ENCODE peak calls at places on chromosome 13, in six cellular contexts. I is naive thymus-derived CD4-positive, alpha-beta T cell; Z is activated naive CD4-positive, alpha-beta T cell; J is fibroblast of mammary gland; C is stimulated activated CD4-positive, alpha-beta T cell treated with anti-CD3 and anti-CD28 coated beads, Interleukin-1b, Interleukin-23, amount 100 ng/mL, for 1 hour; R is EL. S is an unnamed sample.

GRCh38 chr13:53191091-53191490 is 162.5 kb downstream of the OLFM4 start:
- DNase-seq in I (no peak), Z (no peak), J (peak), C (no peak), R (peak), S (no peak)

GRCh38 chr13:55439450-55439849 is 1701.3 kb upstream of the PRR20A start:
- DNase-seq in I (no peak), Z (no peak), J (no peak), C (no peak), R (no peak), S (no peak)

GRCh38 chr13:99971576-99972189 is at the start of gene ZIC5:
- DNase-seq in I (no peak), Z (no peak), J (no peak), C (no peak), R (no peak), S (no peak)

GRCh38 chr13:97726664-97727235 is 226.7 kb upstream of the IPO5 start:
- DNase-seq in I (no peak), Z (no peak), J (peak), C (no peak), R (no peak), S (no peak)

GRCh38 chr13:76683168-76683567 is 203.0 kb downstream of the KCTD12 start:
- DNase-seq in I (no peak), Z (no peak), J (no peak), C (no peak), R (no peak), S (no peak)

GRCh38 chr13:103371271-103371670 is 305.1 kb upstream of the SLC10A2 start:
- DNase-seq in I (no peak), Z (no peak), J (no peak), C (no peak), R (no peak), S (no peak)

GRCh38 chr13:42715909-42716308 is 65.5 kb upstream of the FAM216B start:
- DNase-seq in I (no peak), Z (no peak), J (no peak), C (no peak), R (no peak), S (no peak)

GRCh38 chr13:24511824-24512207 is 762 bp downstream of the PARP4 start:
- DNase-seq in I (no peak), Z (no peak), J (no peak), C (no peak), R (no peak), S (no peak)

GRCh38 chr13:33994826-33995502 is 177.0 kb downstream of the RFC3 start:
- DNase-seq in I (no peak), Z (no peak), J (no peak), C (no peak), R (no peak), S (no peak)

GRCh38 chr13:26372747-26373146 is 118.8 kb downstream of the CDK8 start:
- DNase-seq in I (peak), Z (no peak), J (no peak), C (no peak), R (no peak), S (no peak)

S was measured in stomach.